ENCODE peak calls at places on chromosomes 1 and 21, in seven cellular contexts. L, R, M, P, D, S and G are unnamed samples.

GRCh38 chr21:15096146-15096545 is 31.3 kb upstream of the NRIP1 start:
- DNase-seq in P (no peak), D (no peak), S (no peak), R (no peak), M (no peak), L (no peak), G (no peak)

GRCh38 chr1:30596470-30596869 is 126.9 kb downstream of the MATN1 start:
- DNase-seq in D (no peak), P (no peak), L (no peak), R (no peak), M (no peak), S (no peak), G (no peak)

GRCh38 chr1:52665173-52666020 is 32.4 kb downstream of the SHISAL2A start:
- DNase-seq in P (no peak), L (no peak), D (no peak), R (no peak), M (no peak), S (peak), G (peak)

GRCh38 chr1:152459596-152460528 is 45.8 kb upstream of the CRNN start:
- DNase-seq in S (peak), P (peak), D (peak), M (peak), R (no peak), L (no peak), G (peak)

GRCh38 chr1:230643887-230644286 is 1.6 kb downstream of the COG2 start:
- DNase-seq in D (peak), M (no peak), L (no peak), P (peak), R (no peak), S (peak), G (no peak)

GRCh38 chr1:186958520-186958919 is 129.8 kb downstream of the PLA2G4A start:
- DNase-seq in P (no peak), M (no peak), D (no peak), L (no peak), S (peak), R (no peak), G (peak)

GRCh38 chr1:186059311-186059710 is 315.7 kb downstream of the TPR start:
- DNase-seq in R (peak), M (no peak), D (no peak), P (peak), S (peak), L (no peak), G (peak)

GRCh38 chr1:116737020-116737854 is 17.0 kb upstream of the CD2 start:
- DNase-seq in L (peak), R (no peak), D (peak), S (peak), M (peak), P (peak), G (peak)

GRCh38 chr1:78005755-78006154 is 1.0 kb downstream of the DNAJB4 start:
- DNase-seq in R (peak), M (no peak), S (peak), L (no peak), D (peak), P (peak), G (peak)

GRCh38 chr1:9315411-9316079 is 22.9 kb downstream of the SPSB1 start:
- DNase-seq in S (peak), D (no peak), R (peak), L (no peak), P (peak), M (no peak), G (peak)

GRCh38 chr1:2848006-2848670 is 46.6 kb upstream of the TTC34 start:
- DNase-seq in R (no peak), M (no peak), S (no peak), D (no peak), P (no peak), L (no peak), G (no peak)

GRCh38 chr21:22885079-22885478 is 1886.9 kb downstream of the NCAM2 start:
- DNase-seq in R (no peak), S (no peak), M (no peak), L (no peak), P (no peak), D (no peak), G (no peak)

GRCh38 chr1:36326499-36326898 is 3.1 kb upstream of the EVA1B start:
- DNase-seq in R (no peak), S (no peak), M (no peak), D (peak), P (no peak), L (no peak), G (peak)

GRCh38 chr1:112508242-112509004 is at the start of gene WNT2B:
- DNase-seq in D (peak), R (no peak), S (no peak), P (no peak), M (peak), L (peak), G (peak)

GRCh38 chr1:246789454-246790339 is 65.5 kb downstream of the SCCPDH start:
- DNase-seq in M (no peak), L (no peak), S (no peak), P (no peak), D (no peak), R (no peak), G (no peak)

GRCh38 chr1:2429780-2430591 is 17.6 kb upstream of the PEX10 start:
- DNase-seq in D (no peak), S (no peak), R (no peak), L (no peak), M (peak), P (no peak), G (no peak)

GRCh38 chr1:37651803-37652202 is 17.1 kb upstream of the RSPO1 start:
- DNase-seq in M (no peak), R (no peak), P (no peak), L (no peak), D (no peak), S (no peak), G (no peak)

GRCh38 chr1:156414440-156415064 is 45.5 kb downstream of the RHBG start:
- DNase-seq in S (no peak), P (no peak), R (no peak), L (peak), M (no peak), D (no peak), G (no peak)

GRCh38 chr1:78177708-78178270 is 132.0 kb downstream of the GIPC2 start:
- DNase-seq in L (no peak), D (no peak), P (no peak), S (no peak), R (no peak), M (no peak), G (no peak)

GRCh38 chr1:67749844-67750689 is 65.1 kb downstream of the GADD45A start:
- DNase-seq in M (no peak), R (no peak), L (no peak), D (peak), S (peak), P (peak), G (peak)

GRCh38 chr1:118636004-118636403 is 352.1 kb downstream of the TBX15 start:
- DNase-seq in D (no peak), R (no peak), P (no peak), S (no peak), M (no peak), L (no peak), G (no peak)

GRCh38 chr1:41656088-41656487 is 171.6 kb upstream of the EDN2 start:
- DNase-seq in D (no peak), P (no peak), R (no peak), M (no peak), S (no peak), L (no peak), G (no peak)

GRCh38 chr1:198771562-198772153 is 132.8 kb downstream of the PTPRC start:
- DNase-seq in D (peak), S (peak), R (no peak), L (peak), P (peak), M (no peak), G (no peak)
- TF ChIP-seq CTCF in D (peak), S (peak), R (peak), L (peak), P (peak), M (peak), G (peak)

GRCh38 chr1:208541225-208541855 is 297.2 kb upstream of the PLXNA2 start:
- DNase-seq in R (no peak), S (no peak), D (no peak), M (no peak), P (no peak), L (no peak), G (peak)

GRCh38 chr1:208538078-208538477 is 293.9 kb upstream of the PLXNA2 start:
- DNase-seq in R (no peak), S (no peak), L (no peak), M (no peak), D (no peak), P (no peak), G (no peak)

GRCh38 chr1:208542309-208542708 is 298.1 kb upstream of the PLXNA2 start:
- DNase-seq in P (no peak), M (no peak), S (no peak), D (no peak), L (no peak), R (no peak), G (no peak)

GRCh38 chr1:208538587-208538986 is 294.4 kb upstream of the PLXNA2 start:
- DNase-seq in P (no peak), R (no peak), L (no peak), D (no peak), M (no peak), S (no peak), G (no peak)

DNA sequence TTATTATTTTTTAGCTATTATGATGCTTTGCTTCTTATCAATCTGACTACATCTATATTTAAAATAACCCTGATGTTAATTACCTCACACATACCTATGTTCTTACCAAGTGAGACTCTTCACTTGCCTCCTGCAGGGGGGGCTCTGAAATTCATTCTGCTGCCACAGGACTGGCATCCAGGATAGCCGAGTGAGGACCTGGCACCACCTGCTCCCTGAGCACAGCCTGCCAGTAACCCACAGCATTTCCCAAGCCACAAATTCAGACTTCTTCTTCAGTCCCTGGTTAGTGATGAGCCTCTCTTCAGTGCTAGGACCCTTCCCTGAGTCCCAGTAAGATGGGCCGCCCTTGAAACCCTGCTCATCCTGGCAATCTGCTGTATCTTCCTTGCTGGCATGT is 296.5 kb upstream of the PLXNA2 start:
- DNase-seq in P (no peak), L (no peak), D (no peak), S (no peak), M (no peak), R (no peak), G (no peak)
- TF ChIP-seq CTCF in P (no peak), L (no peak), D (no peak), S (no peak), M (peak), R (no peak), G (no peak)

DNA sequence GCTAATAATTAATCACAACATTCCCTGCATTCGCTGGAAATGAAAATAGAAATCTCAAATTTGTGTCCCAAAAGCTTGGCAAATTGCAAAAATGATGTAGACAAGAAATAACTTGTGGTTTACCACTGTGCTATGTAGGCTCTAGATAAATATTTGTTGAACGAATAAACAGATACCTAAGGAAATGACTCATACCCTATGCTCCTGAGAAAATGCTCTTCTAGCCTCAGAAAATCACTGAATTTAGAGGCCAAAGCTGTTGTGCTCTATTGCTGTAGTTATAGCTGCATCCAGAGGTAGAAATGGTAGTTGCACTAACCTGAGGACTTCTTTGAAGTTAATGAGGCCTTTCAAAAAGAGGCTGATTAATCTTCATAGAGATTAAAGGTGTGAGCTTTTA is 142.0 kb upstream of the ZNHIT6 start:
- DNase-seq in S (peak), L (no peak), M (no peak), P (peak), D (peak), R (peak), G (peak)
- TF ChIP-seq CTCF in S (peak), L (no peak), M (no peak), P (peak), D (no peak), R (peak), G (no peak)

GRCh38 chr1:90000934-90001676 is 6.2 kb downstream of the ZNF326 start:
- DNase-seq in R (no peak), M (no peak), L (no peak), D (no peak), P (no peak), S (no peak), G (no peak)
- TF ChIP-seq CTCF in R (no peak), M (peak), L (peak), D (no peak), P (no peak), S (no peak), G (no peak)

DNA sequence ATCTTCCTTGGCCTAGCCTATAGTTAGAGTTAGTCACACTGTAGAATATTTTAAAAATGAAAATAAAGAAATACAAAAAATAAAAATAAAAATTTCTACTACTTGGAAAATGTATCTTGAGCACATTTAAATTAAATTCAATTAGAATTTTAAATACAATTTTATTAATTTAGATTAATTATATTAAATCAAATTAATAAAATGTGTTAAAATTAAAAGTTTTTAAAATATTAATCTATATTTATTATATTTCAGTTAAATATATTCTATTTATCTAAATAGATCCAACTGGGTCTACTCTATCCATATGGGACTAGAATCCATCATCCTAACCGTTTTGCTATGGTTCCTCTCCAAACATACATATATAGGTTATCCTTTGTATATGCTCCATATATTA is 588.3 kb upstream of the TMPRSS15 start:
- DNase-seq in D (no peak), L (no peak), S (no peak), P (no peak), R (no peak), M (no peak), G (no peak)
- TF ChIP-seq CTCF in D (no peak), L (no peak), S (no peak), P (no peak), R (no peak), M (no peak), G (no peak)

GRCh38 chr21:37907076-37907475 is 9.2 kb downstream of the KCNJ6 start:
- DNase-seq in S (no peak), M (no peak), P (no peak), R (no peak), D (no peak), L (no peak), G (peak)

GRCh38 chr21:37914211-37914900 is 1.9 kb downstream of the KCNJ6 start:
- DNase-seq in M (peak), D (no peak), R (no peak), P (peak), S (no peak), L (peak), G (peak)

GRCh38 chr21:37908691-37909090 is 7.6 kb downstream of the KCNJ6 start:
- DNase-seq in M (no peak), P (no peak), L (no peak), R (no peak), S (no peak), D (no peak), G (no peak)

GRCh38 chr21:37912616-37913015 is 3.6 kb downstream of the KCNJ6 start:
- DNase-seq in R (no peak), S (no peak), D (no peak), P (no peak), M (no peak), L (no peak), G (no peak)

GRCh38 chr21:37909936-37910335 is 6.3 kb downstream of the KCNJ6 start:
- DNase-seq in D (no peak), L (no peak), P (no peak), M (no peak), R (no peak), S (no peak), G (no peak)
- TF ChIP-seq CTCF in D (no peak), L (peak), P (peak), M (peak), R (no peak), S (no peak), G (no peak)

DNA sequence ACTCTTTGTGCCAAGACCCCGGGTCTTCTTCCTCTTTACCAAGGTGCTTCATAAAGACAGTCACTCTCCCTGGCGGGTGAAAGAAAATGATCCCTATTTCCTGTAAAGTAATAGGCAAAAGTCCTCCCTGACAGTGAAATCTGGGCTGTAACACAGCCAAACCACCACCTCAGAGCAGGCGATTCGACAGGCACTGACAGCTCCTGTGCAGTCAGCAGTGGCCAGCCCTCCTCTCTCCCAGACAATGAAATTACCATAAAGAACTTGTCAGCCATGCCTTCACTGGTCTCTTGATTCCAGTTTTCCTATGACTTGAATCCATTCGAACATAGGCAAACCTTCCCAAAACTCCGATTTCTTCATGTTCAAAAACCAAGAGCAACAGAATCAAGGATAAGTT is 492.2 kb upstream of the DAB1 start:
- DNase-seq in P (no peak), L (no peak), S (no peak), M (no peak), D (no peak), R (no peak), G (peak)
- TF ChIP-seq CTCF in P (no peak), L (no peak), S (no peak), M (no peak), D (no peak), R (no peak), G (no peak)

GRCh38 chr1:228340686-228341449 is 65.8 kb downstream of the TRIM11 start:
- DNase-seq in R (no peak), S (no peak), D (peak), L (no peak), P (peak), M (peak), G (no peak)
- TF ChIP-seq CTCF in R (peak), S (peak), D (peak), L (peak), P (peak), M (peak), G (no peak)

GRCh38 chr1:161225534-161226319 is at the start of gene TOMM40L:
- DNase-seq in R (peak), M (peak), L (peak), D (peak), P (peak), S (peak), G (peak)

GRCh38 chr1:161228032-161228431 is 2.2 kb downstream of the TOMM40L start:
- DNase-seq in D (no peak), R (no peak), L (no peak), P (no peak), S (no peak), M (no peak), G (no peak)

GRCh38 chr1:161226320-161226711 is 456 bp downstream of the TOMM40L start:
- DNase-seq in R (no peak), D (no peak), P (no peak), M (no peak), S (no peak), L (no peak), G (no peak)

GRCh38 chr1:161226759-161227158 is 899 bp downstream of the TOMM40L start:
- DNase-seq in L (no peak), P (no peak), D (no peak), R (no peak), M (no peak), S (no peak), G (no peak)

GRCh38 chr1:161227196-161227871 is 1.5 kb downstream of the TOMM40L start:
- DNase-seq in R (no peak), M (peak), D (peak), S (peak), P (peak), L (peak), G (peak)
- TF ChIP-seq CTCF in R (peak), M (peak), D (peak), S (peak), P (peak), L (peak), G (peak)

GRCh38 chr1:44484155-44484688 is 79.2 kb downstream of the RNF220 start:
- DNase-seq in R (no peak), M (peak), P (peak), L (no peak), D (no peak), S (peak), G (peak)
- TF ChIP-seq CTCF in R (no peak), M (peak), P (no peak), L (no peak), D (no peak), S (peak), G (no peak)